ENCODE peak calls at places on chromosomes 11 and 22, in four cellular contexts. One of them, this sample, is unnamed.

GRCh38 chr11:82701847-82702520 is 31.7 kb downstream of the FAM181B start:
- DNase-seq in endothelial cell: peak
- DNase-seq in SK-MEL-5: peak
- DNase-seq in effector CD4-positive, alpha-beta T cell: no peak
- DNase-seq in this sample: no peak

GRCh38 chr11:87301785-87302540 is 264.2 kb downstream of the TMEM135 start:
- DNase-seq in endothelial cell: no peak
- DNase-seq in SK-MEL-5: peak
- DNase-seq in effector CD4-positive, alpha-beta T cell: no peak
- DNase-seq in this sample: no peak

GRCh38 chr11:61164610-61165424 is 3.6 kb upstream of the VPS37C start:
- DNase-seq in endothelial cell: no peak
- DNase-seq in SK-MEL-5: no peak
- DNase-seq in effector CD4-positive, alpha-beta T cell: no peak
- DNase-seq in this sample: no peak

GRCh38 chr11:36195496-36196346 is 93.5 kb downstream of the COMMD9 start:
- DNase-seq in endothelial cell: no peak
- DNase-seq in SK-MEL-5: no peak
- DNase-seq in effector CD4-positive, alpha-beta T cell: no peak
- DNase-seq in this sample: no peak

GRCh38 chr11:27902981-27903624 is 202.8 kb upstream of the BDNF start:
- DNase-seq in endothelial cell: no peak
- DNase-seq in SK-MEL-5: no peak
- DNase-seq in effector CD4-positive, alpha-beta T cell: no peak
- DNase-seq in this sample: no peak

GRCh38 chr22:23862103-23862502 is 4.4 kb downstream of the SLC2A11 start:
- DNase-seq in endothelial cell: peak
- DNase-seq in SK-MEL-5: peak
- DNase-seq in effector CD4-positive, alpha-beta T cell: no peak
- DNase-seq in this sample: no peak

GRCh38 chr22:45064313-45065268 is 54.8 kb upstream of the PHF21B start:
- DNase-seq in endothelial cell: no peak
- DNase-seq in SK-MEL-5: peak
- DNase-seq in effector CD4-positive, alpha-beta T cell: no peak
- DNase-seq in this sample: no peak

GRCh38 chr11:86288776-86289507 is 13.1 kb upstream of the HIKESHI start:
- DNase-seq in endothelial cell: no peak
- DNase-seq in SK-MEL-5: no peak
- DNase-seq in effector CD4-positive, alpha-beta T cell: no peak
- DNase-seq in this sample: no peak

GRCh38 chr11:48122246-48122645 is 94.4 kb upstream of the OR4B1 start:
- DNase-seq in endothelial cell: no peak
- DNase-seq in SK-MEL-5: no peak
- DNase-seq in effector CD4-positive, alpha-beta T cell: no peak
- DNase-seq in this sample: no peak

GRCh38 chr11:269146-269890 is 8.9 kb upstream of the NLRP6 start:
- DNase-seq in endothelial cell: no peak
- DNase-seq in SK-MEL-5: peak
- DNase-seq in effector CD4-positive, alpha-beta T cell: peak
- DNase-seq in this sample: no peak

GRCh38 chr22:17770180-17771077 is 3.8 kb downstream of the BID start:
- DNase-seq in endothelial cell: no peak
- DNase-seq in SK-MEL-5: no peak
- DNase-seq in effector CD4-positive, alpha-beta T cell: no peak
- DNase-seq in this sample: no peak

GRCh38 chr22:36368359-36368983 is 19.3 kb downstream of the MYH9 start:
- DNase-seq in endothelial cell: peak
- DNase-seq in SK-MEL-5: peak
- DNase-seq in effector CD4-positive, alpha-beta T cell: no peak
- DNase-seq in this sample: no peak